ENCODE peak calls at places on chromosomes 11 and 22, in seven cellular contexts. F, I, K, C, G, W and S are unnamed samples.

GRCh38 chr11:127939000-127939399 is 648.4 kb downstream of the ETS1 start:
- DNase-seq in I (peak; percentile 51), W (no peak), F (no peak), C (no peak), K (no peak), G (no peak), S (no peak)

GRCh38 chr11:11279956-11280689 is 72.9 kb downstream of the CSNK2A3 start:
- DNase-seq in W (peak; percentile 3), F (peak; percentile 72), I (no peak), G (peak; percentile 1), C (no peak), K (no peak), S (peak; percentile 16)

GRCh38 chr11:126268361-126268707 is 361 bp downstream of the SRPRA start:
- DNase-seq in F (no peak), G (no peak), C (no peak), W (no peak), K (no peak), I (peak; percentile 49), S (peak; percentile 67)

GRCh38 chr22:19886605-19887250 is 32.1 kb upstream of the GNB1L start:
- DNase-seq in F (peak; percentile 82), G (peak; percentile 57), W (peak; percentile 61), I (peak; percentile 4), C (peak; percentile 48), K (peak; percentile 28), S (peak; percentile 52)

GRCh38 chr11:88106685-88107084 is 68.6 kb downstream of the RAB38 start:
- DNase-seq in C (no peak), W (no peak), G (no peak), K (no peak), I (no peak), F (no peak), S (no peak)

GRCh38 chr11:130737866-130738431 is 178.3 kb downstream of the SNX19 start:
- DNase-seq in F (peak; percentile 71), I (no peak), W (peak; percentile 83), G (no peak), C (no peak), K (no peak), S (peak; percentile 28)

GRCh38 chr11:36254739-36255138 is 34.5 kb downstream of the COMMD9 start:
- DNase-seq in F (peak; percentile 31), I (peak; percentile 56), C (no peak), W (peak; percentile 29), K (no peak), G (no peak), S (peak; percentile 66)

GRCh38 chr11:72703281-72704008 is 29.2 kb upstream of the PDE2A start:
- DNase-seq in G (no peak), F (no peak), W (peak; percentile 94), C (no peak), K (no peak), I (no peak), S (no peak)

GRCh38 chr11:94150704-94151103 is 22.1 kb downstream of the PANX1 start:
- DNase-seq in I (no peak), C (no peak), K (no peak), F (no peak), W (no peak), G (no peak), S (no peak)

GRCh38 chr11:65862941-65863888 is 3.0 kb downstream of the MUS81 start:
- DNase-seq in I (no peak), C (no peak), K (no peak), W (no peak), F (no peak), G (no peak), S (no peak)

GRCh38 chr22:41094036-41094435 is 1.6 kb downstream of the EP300 start:
- DNase-seq in F (peak; percentile 36), K (no peak), I (peak; percentile 7), G (no peak), C (peak; percentile 31), W (peak; percentile 44), S (peak; percentile 56)

GRCh38 chr11:96045622-96046456 is 121.9 kb upstream of the MTMR2 start:
- DNase-seq in G (no peak), K (no peak), F (peak; percentile 29), C (no peak), W (peak; percentile 92), I (no peak), S (no peak)

GRCh38 chr11:76599041-76600013 is 71.2 kb downstream of the LRRC32 start:
- DNase-seq in F (no peak), I (no peak), G (no peak), C (no peak), W (peak; percentile 66), K (no peak), S (peak; percentile 74)

GRCh38 chr11:57458060-57458409 is 2.3 kb upstream of the RTN4RL2 start:
- DNase-seq in K (no peak), G (no peak), F (no peak), C (no peak), W (no peak), I (no peak), S (no peak)

GRCh38 chr11:30346068-30346688 is 23.3 kb downstream of the ARL14EP start:
- DNase-seq in K (no peak), W (peak; percentile 74), G (no peak), F (peak; percentile 72), I (peak; percentile 40), C (no peak), S (peak; percentile 62)

GRCh38 chr22:45007946-45008852 is 1.6 kb downstream of the PHF21B start:
- DNase-seq in I (no peak), G (no peak), C (no peak), K (no peak), F (peak; percentile 2), W (no peak), S (peak; percentile 20)

GRCh38 chr11:112315861-112316739 is 55.4 kb upstream of the PLET1 start:
- DNase-seq in K (no peak), I (no peak), W (no peak), C (no peak), F (no peak), G (no peak), S (no peak)

GRCh38 chr11:119149371-119150275 is 771 bp downstream of the ABCG4 start:
- DNase-seq in I (no peak), F (no peak), G (no peak), K (no peak), C (peak; percentile 30), W (no peak), S (no peak)

GRCh38 chr11:118565062-118565461 is 669 bp downstream of the IFT46 start:
- DNase-seq in F (peak; percentile 7), I (peak; percentile 7), G (no peak), C (no peak), W (peak; percentile 53), K (no peak), S (no peak)

GRCh38 chr11:47917643-47918369 is 62.6 kb upstream of the PTPRJ start:
- DNase-seq in C (no peak), K (no peak), G (no peak), I (peak; percentile 37), F (peak; percentile 42), W (peak; percentile 100), S (peak; percentile 65)

GRCh38 chr22:50184004-50184461 is 1.7 kb upstream of the TRABD start:
- DNase-seq in C (no peak), G (no peak), F (peak; percentile 37), I (no peak), K (no peak), W (peak; percentile 81), S (peak; percentile 47)

GRCh38 chr22:19226428-19226827 is 47.9 kb upstream of the SLC25A1 start:
- DNase-seq in I (no peak), F (no peak), W (no peak), C (no peak), G (no peak), K (no peak), S (no peak)

GRCh38 chr11:29623144-29623722 is 393.6 kb downstream of the KCNA4 start:
- DNase-seq in I (no peak), C (no peak), W (no peak), G (no peak), F (no peak), K (no peak), S (no peak)

GRCh38 chr11:86696004-86696403 is 23.6 kb upstream of the ME3 start:
- DNase-seq in F (peak; percentile 85), W (peak; percentile 95), K (no peak), C (no peak), G (no peak), I (peak; percentile 91), S (peak; percentile 98)

GRCh38 chr11:120180571-120181445 is 30.0 kb upstream of the OAF start:
- DNase-seq in W (peak; percentile 56), K (no peak), C (no peak), I (no peak), F (peak; percentile 24), G (no peak), S (peak; percentile 78)

GRCh38 chr11:118358071-118358470 is 1.3 kb upstream of the UBE4A start:
- DNase-seq in G (no peak), W (no peak), F (no peak), C (no peak), I (no peak), K (no peak), S (no peak)

GRCh38 chr11:127454856-127455255 is 454.3 kb upstream of the KIRREL3 start:
- DNase-seq in I (no peak), F (no peak), K (no peak), W (no peak), C (no peak), G (no peak), S (no peak)

GRCh38 chr22:42773161-42773560 is 52.5 kb upstream of the A4GALT start:
- DNase-seq in W (no peak), F (no peak), I (no peak), K (no peak), G (no peak), C (no peak), S (no peak)

GRCh38 chr11:14742849-14743248 is 99.2 kb downstream of the PDE3B start:
- DNase-seq in C (no peak), F (no peak), W (no peak), I (no peak), G (no peak), K (no peak), S (no peak)

GRCh38 chr22:41405588-41405987 is 23.8 kb downstream of the TEF start:
- DNase-seq in G (no peak), I (no peak), W (no peak), K (peak; percentile 44), C (peak; percentile 65), F (no peak), S (no peak)

GRCh38 chr11:72430743-72431570 is 3.4 kb downstream of the CLPB start:
- DNase-seq in C (peak; percentile 51), K (peak; percentile 37), G (no peak), I (peak; percentile 42), W (peak; percentile 74), F (peak; percentile 75), S (peak; percentile 71)

GRCh38 chr11:87219266-87219665 is 181.5 kb downstream of the TMEM135 start:
- DNase-seq in K (no peak), W (peak; percentile 10), C (peak; percentile 17), F (no peak), G (no peak), I (no peak), S (no peak)

GRCh38 chr11:69050592-69051380 is 2.1 kb downstream of the TPCN2 start:
- DNase-seq in I (no peak), K (no peak), C (no peak), F (no peak), W (no peak), G (no peak), S (no peak)

GRCh38 chr22:23686416-23687024 is 4.3 kb upstream of the RGL4 start:
- DNase-seq in G (no peak), K (no peak), W (no peak), C (no peak), I (no peak), F (no peak), S (no peak)

GRCh38 chr11:23124996-23125395 is 264.7 kb upstream of the CCDC179 start:
- DNase-seq in F (no peak), C (no peak), K (no peak), G (no peak), W (peak; percentile 58), I (no peak), S (no peak)

GRCh38 chr11:70038034-70038834 is 39.9 kb upstream of the ANO1 start:
- DNase-seq in I (no peak), K (no peak), C (no peak), W (no peak), F (no peak), G (no peak), S (no peak)